ENCODE peak calls at places on chromosomes 1 and 21, in six cellular contexts. X is SK-N-SH, S is HCT116, F is HepG2, T is H1, N is K562. Q is an unnamed sample.

GRCh38 chr21:15097580-15097979 is 32.8 kb upstream of the NRIP1 start:
- DNase-seq in X (no peak), S (no peak), F (no peak), T (no peak), N (no peak), Q (no peak)

GRCh38 chr1:179809506-179810366 is 66.6 kb downstream of the FAM163A start:
- DNase-seq in X (peak), S (peak), F (peak), T (peak), N (peak), Q (peak)

GRCh38 chr1:162026906-162027305 is 3.2 kb upstream of the OLFML2B start:
- DNase-seq in X (no peak), S (no peak), F (no peak), T (no peak), N (no peak), Q (no peak)

GRCh38 chr1:195908121-195908520 is 700.1 kb downstream of the KCNT2 start:
- DNase-seq in X (no peak), S (no peak), F (no peak), T (no peak), N (no peak), Q (no peak)

GRCh38 chr21:21001591-21002100 is 3.4 kb downstream of the NCAM2 start:
- DNase-seq in X (no peak), S (no peak), F (no peak), T (no peak), N (no peak), Q (no peak)

GRCh38 chr1:209008586-209008985 is 574.9 kb upstream of the CAMK1G start:
- DNase-seq in X (no peak), S (no peak), F (no peak), T (no peak), N (no peak), Q (no peak)

GRCh38 chr1:107851418-107851817 is 113.6 kb downstream of the VAV3 start:
- DNase-seq in X (no peak), S (no peak), F (no peak), T (no peak), N (no peak), Q (no peak)

GRCh38 chr1:100354971-100355394 is 2.7 kb downstream of the CDC14A start:
- DNase-seq in X (no peak), S (peak), F (peak), T (no peak), N (no peak), Q (peak)

GRCh38 chr1:22212400-22213233 is 69.7 kb upstream of the WNT4 start:
- DNase-seq in X (no peak), S (no peak), F (no peak), T (no peak), N (no peak), Q (no peak)

GRCh38 chr1:83104558-83104957 is 894.4 kb downstream of the TTLL7 start:
- DNase-seq in X (no peak), S (no peak), F (no peak), T (no peak), N (no peak), Q (no peak)

GRCh38 chr1:83097715-83098613 is 901.0 kb downstream of the TTLL7 start:
- DNase-seq in X (no peak), S (no peak), F (no peak), T (no peak), N (no peak), Q (no peak)

GRCh38 chr1:83098791-83099190 is 900.1 kb downstream of the TTLL7 start:
- DNase-seq in X (no peak), S (no peak), F (no peak), T (no peak), N (no peak), Q (no peak)

GRCh38 chr1:83100133-83100532 is 898.8 kb downstream of the TTLL7 start:
- DNase-seq in X (no peak), S (no peak), F (no peak), T (no peak), N (no peak), Q (no peak)

GRCh38 chr1:83102630-83103071 is 896.3 kb downstream of the TTLL7 start:
- DNase-seq in X (no peak), S (no peak), F (no peak), T (no peak), N (no peak), Q (no peak)
- TF ChIP-seq JUND in X (no peak), S (no peak), F (no peak), T (no peak), N (no peak), Q (no peak)

GRCh38 chr1:63537940-63538339 is 14.6 kb downstream of the EFCAB7 start:
- DNase-seq in X (peak), S (no peak), F (no peak), T (no peak), N (no peak), Q (no peak)
- TF ChIP-seq JUND in X (no peak), S (no peak), F (no peak), T (no peak), N (no peak), Q (no peak)

DNA sequence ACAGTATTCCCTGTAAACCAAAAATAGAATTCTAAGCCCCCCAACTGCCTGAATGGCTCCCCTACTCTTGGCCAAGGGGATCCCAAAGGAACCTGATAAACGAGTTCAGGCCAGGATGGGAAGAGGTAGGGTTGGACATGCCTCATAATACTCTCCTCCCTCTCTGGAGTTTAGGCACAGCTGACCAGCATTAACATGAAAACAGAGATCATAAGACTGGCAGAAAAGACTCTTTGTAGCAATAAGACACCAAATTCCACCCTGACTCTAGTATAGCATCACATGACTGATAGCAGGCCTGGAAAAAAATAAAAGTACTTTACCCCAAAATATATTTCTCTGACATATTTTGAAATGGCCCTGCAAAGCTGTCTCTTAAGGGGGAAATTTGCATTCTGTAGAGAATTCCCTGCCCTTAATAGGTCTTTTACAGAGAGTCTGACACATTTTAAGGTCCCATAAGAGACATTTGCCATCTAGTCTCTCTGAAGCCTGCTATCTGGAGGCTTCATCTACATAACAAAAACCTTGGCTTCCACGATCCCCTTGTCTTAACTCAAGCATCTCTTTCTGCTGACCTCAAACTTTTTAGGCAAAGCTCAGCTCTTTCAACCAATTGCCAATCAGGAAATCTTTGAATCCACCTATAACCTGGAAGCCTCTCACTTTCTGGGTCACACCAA is 55.9 kb downstream of the SIK1 start:
- DNase-seq in X (no peak), S (no peak), F (no peak), T (no peak), N (no peak), Q (no peak)
- TF ChIP-seq JUND in X (no peak), S (no peak), F (no peak), T (no peak), N (no peak), Q (no peak)

DNA sequence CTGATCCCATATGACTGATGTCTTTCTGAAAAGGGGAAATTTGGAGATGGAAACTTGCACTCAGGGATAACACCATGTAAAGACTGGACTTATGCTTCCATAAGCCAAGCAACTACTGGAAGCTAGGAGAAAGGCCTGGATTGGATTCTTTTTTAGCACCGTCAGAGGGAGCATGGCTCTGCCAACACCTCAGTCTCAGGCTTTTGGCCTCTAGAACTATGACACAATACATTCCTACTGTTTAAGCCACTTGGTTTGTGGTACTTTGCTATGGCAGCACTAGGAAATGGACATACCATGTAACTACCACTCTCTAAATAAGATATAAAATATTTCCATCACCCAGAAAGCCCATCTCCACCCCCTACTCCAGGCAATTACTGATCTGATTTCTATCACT is 139.7 kb downstream of the CYYR1 start:
- DNase-seq in X (no peak), S (no peak), F (no peak), T (no peak), N (no peak), Q (no peak)
- TF ChIP-seq JUND in X (no peak), S (no peak), F (no peak), T (no peak), N (no peak), Q (no peak)

GRCh38 chr1:172343246-172344099 is 77.0 kb upstream of the C1orf105 start:
- DNase-seq in X (no peak), S (no peak), F (no peak), T (no peak), N (no peak), Q (no peak)
- TF ChIP-seq JUND in X (peak), S (peak), F (no peak), T (peak), N (no peak), Q (no peak)

DNA sequence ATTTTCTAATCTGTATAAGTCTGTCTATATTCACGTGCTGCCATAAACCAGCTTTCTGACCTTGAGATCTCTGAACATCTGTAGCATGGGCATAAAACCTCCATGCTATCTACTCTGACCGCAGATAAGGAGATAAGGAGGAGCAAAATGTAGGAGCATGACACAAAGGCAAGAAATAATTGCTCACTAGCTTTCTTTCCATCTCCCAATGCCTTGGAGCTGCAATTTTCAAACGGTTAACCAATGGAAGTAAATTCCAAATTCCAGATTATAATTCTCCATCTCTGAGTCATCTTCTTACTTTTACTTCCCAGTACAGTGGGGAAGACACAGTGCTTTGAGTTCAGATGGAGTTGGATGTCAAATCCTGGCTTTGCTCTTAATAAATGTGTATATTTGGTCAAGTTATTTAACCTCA is 41.6 kb downstream of the CD58 start:
- DNase-seq in X (no peak), S (no peak), F (no peak), T (no peak), N (no peak), Q (no peak)
- TF ChIP-seq JUND in X (no peak), S (no peak), F (no peak), T (no peak), N (no peak), Q (no peak)

GRCh38 chr1:41861509-41862410 is 57.0 kb downstream of the HIVEP3 start:
- DNase-seq in X (no peak), S (no peak), F (no peak), T (no peak), N (no peak), Q (no peak)

GRCh38 chr1:41862411-41863221 is 56.1 kb downstream of the HIVEP3 start:
- DNase-seq in X (no peak), S (peak), F (no peak), T (no peak), N (no peak), Q (no peak)

GRCh38 chr1:41860771-41861170 is 58.0 kb downstream of the HIVEP3 start:
- DNase-seq in X (no peak), S (no peak), F (no peak), T (no peak), N (no peak), Q (peak)

GRCh38 chr1:41860214-41860613 is 58.5 kb downstream of the HIVEP3 start:
- DNase-seq in X (no peak), S (no peak), F (no peak), T (no peak), N (no peak), Q (peak)

DNA sequence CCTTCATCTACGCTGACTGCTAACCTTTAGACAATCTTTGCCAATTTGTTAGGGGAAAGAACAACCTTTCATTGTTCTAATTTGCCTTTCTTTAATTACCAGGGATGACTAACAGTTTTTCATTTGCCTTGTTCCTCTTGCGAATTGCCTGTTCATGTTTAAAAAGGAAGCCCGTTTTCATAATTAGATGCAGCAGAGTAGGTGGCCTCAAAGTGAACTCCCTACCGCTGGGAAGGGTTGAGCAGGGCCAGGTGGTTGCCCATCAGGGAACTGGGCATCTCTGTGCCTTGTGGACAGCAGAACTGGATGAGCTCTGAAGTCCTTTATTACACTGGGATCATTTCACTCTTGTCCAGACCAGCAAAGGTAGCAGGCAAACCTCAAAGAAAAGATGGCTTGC is 59.0 kb downstream of the HIVEP3 start:
- DNase-seq in X (no peak), S (no peak), F (no peak), T (no peak), N (no peak), Q (no peak)
- TF ChIP-seq JUND in X (no peak), S (no peak), F (no peak), T (no peak), N (no peak), Q (no peak)

GRCh38 chr1:225825606-225826005 is 15.7 kb downstream of the EPHX1 start:
- DNase-seq in X (no peak), S (no peak), F (no peak), T (no peak), N (no peak), Q (no peak)
- TF ChIP-seq JUND in X (no peak), S (no peak), F (no peak), T (no peak), N (no peak), Q (no peak)

GRCh38 chr1:241485554-241485992 is 34.0 kb downstream of the FH start:
- DNase-seq in X (peak), S (peak), F (peak), T (no peak), N (peak), Q (peak)
- TF ChIP-seq JUND in X (no peak), S (no peak), F (no peak), T (no peak), N (peak), Q (no peak)